ENCODE peak calls at places on chromosomes 4 and X, in five cellular contexts. M, Y, W, J and F are unnamed samples. For H3K4me1, the result is how much of the 10 kb centered on the place peaks cover.

GRCh38 chr4:5890063-5890727 is 2.7 kb downstream of the CRMP1 start:
- DNase-seq in M (peak), Y (no peak), W (no peak), J (no peak), F (no peak)

GRCh38 chr4:145808021-145808650 is 128.2 kb downstream of the C4orf51 start:
- DNase-seq in M (peak), Y (peak), W (no peak), J (no peak), F (peak)

GRCh38 chr4:144313370-144313769 is 172.9 kb upstream of the GYPA start:
- DNase-seq in M (peak), Y (peak), W (no peak), J (no peak), F (no peak)

GRCh38 chr4:48331577-48332340 is 9.6 kb upstream of the SLAIN2 start:
- DNase-seq in M (no peak), Y (peak), W (no peak), J (no peak), F (peak)

GRCh38 chr4:169410839-169411770 is 140.3 kb upstream of the SH3RF1 start:
- DNase-seq in M (peak), Y (peak), W (no peak), J (no peak), F (no peak)

GRCh38 chr4:162957521-162958143 is 209.1 kb downstream of the NAF1 start:
- DNase-seq in M (no peak), Y (no peak), W (no peak), J (no peak), F (no peak)

GRCh38 chr4:122798101-122798500 is 28.5 kb upstream of the FGF2 start:
- DNase-seq in M (peak), Y (peak), W (no peak), J (peak), F (peak)

GRCh38 chr4:118746251-118746919 is 61.2 kb downstream of the METTL14 start:
- DNase-seq in M (no peak), Y (no peak), W (peak), J (peak), F (no peak)

GRCh38 chr4:69467797-69468196 is 27.9 kb downstream of the UGT2B4 start:
- DNase-seq in M (no peak), Y (no peak), W (no peak), J (no peak), F (no peak)

GRCh38 chr4:16573181-16573580 is 325.3 kb downstream of the LDB2 start:
- DNase-seq in M (no peak), Y (no peak), W (no peak), J (no peak), F (no peak)

GRCh38 chrX:65667503-65668355 is at the start of gene MSN:
- DNase-seq in M (peak), Y (peak), W (peak), J (peak), F (no peak)

GRCh38 chrX:123093792-123094191 is 90.3 kb upstream of the GRIA3 start:
- DNase-seq in M (no peak), Y (no peak), W (no peak), J (no peak), F (no peak)

GRCh38 chrX:87634361-87634760 is 116.8 kb downstream of the KLHL4 start:
- DNase-seq in M (no peak), Y (no peak), W (no peak), J (no peak), F (no peak)

GRCh38 chr4:140928880-140929279 is 172.7 kb upstream of the TBC1D9 start:
- DNase-seq in M (no peak), Y (no peak), W (no peak), J (no peak), F (no peak)

GRCh38 chr4:8276358-8277240 is 7.0 kb downstream of the HTRA3 start:
- DNase-seq in M (no peak), Y (no peak), W (peak), J (peak), F (no peak)

GRCh38 chr4:8858188-8858924 is 13.3 kb downstream of the HMX1 start:
- DNase-seq in M (no peak), Y (no peak), W (no peak), J (no peak), F (no peak)

GRCh38 chrX:83916525-83916924 is 55.6 kb downstream of the CYLC1 start:
- DNase-seq in M (peak), Y (peak), W (no peak), J (no peak), F (no peak)

GRCh38 chrX:9611436-9612145 is 146.7 kb downstream of the TBL1X start:
- DNase-seq in M (no peak), Y (no peak), W (no peak), J (no peak), F (no peak)

GRCh38 chr4:173398251-173398650 is 665 bp downstream of the SCRG1 start:
- DNase-seq in M (no peak), Y (no peak), W (no peak), J (no peak), F (no peak)

GRCh38 chrX:1215123-1215823 is 2.8 kb upstream of the CRLF2 start:
- DNase-seq in M (no peak), Y (no peak), W (no peak), J (no peak), F (no peak)

GRCh38 chrX:15863944-15864491 is 9.4 kb upstream of the AP1S2 start:
- DNase-seq in M (no peak), Y (no peak), W (no peak), J (no peak), F (no peak)

GRCh38 chr4:56958111-56958517 is 19.3 kb downstream of the NOA1 start:
- DNase-seq in M (peak), Y (peak), W (peak), J (peak), F (no peak)

GRCh38 chr4:16194199-16194598 is 32.1 kb downstream of the TAPT1 start:
- DNase-seq in M (no peak), Y (peak), W (no peak), J (no peak), F (no peak)

GRCh38 chrX:129522184-129523059 is 868 bp downstream of the SMARCA1 start:
- DNase-seq in M (peak), Y (peak), W (peak), J (peak), F (no peak)

GRCh38 chr4:100170986-100171385 is 19.3 kb downstream of the DDIT4L start:
- DNase-seq in M (no peak), Y (no peak), W (no peak), J (no peak), F (no peak)

GRCh38 chr4:126038492-126039236 is 723.9 kb downstream of the FAT4 start:
- DNase-seq in M (no peak), Y (no peak), W (no peak), J (no peak), F (no peak)

GRCh38 chr4:19521151-19521550 is 730.6 kb upstream of the SLIT2 start:
- DNase-seq in M (no peak), Y (no peak), W (no peak), J (no peak), F (no peak)

GRCh38 chr4:151207868-151208267 is 69.1 kb upstream of the PRSS48 start:
- DNase-seq in M (no peak), Y (no peak), W (no peak), J (no peak), F (no peak)

GRCh38 chr4:185835814-185836213 is 23.8 kb upstream of the SORBS2 start:
- DNase-seq in M (no peak), Y (no peak), W (no peak), J (no peak), F (no peak)
- H3K27ac ChIP-seq in M (no peak), Y (no peak), W (no peak), J (no peak), F (no peak)

DNA sequence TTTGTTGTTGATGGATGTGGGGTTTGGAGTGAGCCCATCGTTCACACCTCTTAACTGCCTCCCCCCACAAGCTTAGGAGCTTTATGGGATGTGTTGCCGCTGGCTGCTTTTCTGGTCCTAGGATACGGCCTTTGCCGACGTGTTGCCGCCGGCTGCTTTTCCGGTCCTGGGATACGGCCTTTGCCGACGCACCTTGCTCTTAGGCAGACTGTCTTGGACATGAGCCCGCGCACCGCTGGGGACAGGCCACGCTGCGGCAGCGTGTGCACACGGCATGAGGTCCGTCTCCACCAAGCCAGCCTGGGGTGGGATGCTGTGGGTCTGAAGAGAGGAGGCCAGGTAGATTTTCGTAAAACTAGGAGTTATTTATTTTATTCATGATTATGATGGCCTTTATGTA is 14.2 kb downstream of the RGS12 start:
- DNase-seq in M (no peak), Y (no peak), W (no peak), J (no peak), F (no peak)
- H3K4me1 ChIP-seq in M (under half), Y (under half), W (under half), J (under half), F (under half)

DNA sequence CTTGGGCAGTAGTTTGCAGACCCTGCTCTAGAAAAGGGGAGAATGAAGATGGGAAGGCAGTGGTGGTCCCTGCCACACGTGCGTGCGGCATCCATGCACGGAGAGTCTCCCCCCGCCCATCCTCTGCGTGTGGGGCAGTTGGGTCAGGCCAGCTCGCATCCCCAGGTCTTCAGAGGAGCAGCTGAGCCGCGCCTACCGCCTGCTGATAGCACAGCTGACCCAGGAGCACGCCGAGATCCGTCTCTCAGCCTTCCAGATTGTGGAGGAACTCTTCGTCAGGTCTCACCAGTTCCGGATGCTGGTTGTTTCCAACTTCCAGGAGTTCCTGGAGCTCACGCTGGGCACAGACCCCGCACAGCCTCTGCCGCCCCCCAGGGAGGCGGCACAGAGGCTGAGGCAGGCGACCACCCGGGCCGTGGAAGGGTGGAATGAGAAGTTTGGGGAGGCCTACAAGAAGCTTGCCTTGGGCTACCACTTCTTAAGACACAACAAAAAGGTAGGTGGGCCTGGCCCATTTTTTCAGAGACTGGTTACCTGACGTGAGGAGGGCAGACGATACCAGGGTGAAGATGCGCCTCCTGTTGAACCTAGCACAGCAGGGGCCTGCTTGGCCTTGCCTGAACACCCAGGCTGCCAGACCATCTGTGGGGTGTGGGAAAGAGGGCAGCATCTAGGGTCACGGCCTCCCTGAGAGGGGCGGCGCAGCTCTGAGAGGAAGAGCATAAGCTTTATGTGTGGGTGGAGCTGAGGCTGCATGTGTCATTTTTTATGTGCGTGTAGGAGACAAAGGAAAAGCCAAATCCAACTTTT is 2.6 kb downstream of the UVSSA start:
- DNase-seq in M (no peak), Y (no peak), W (peak), J (no peak), F (no peak)
- H3K27ac ChIP-seq in M (no peak), Y (no peak), W (no peak), J (no peak), F (no peak)

DNA sequence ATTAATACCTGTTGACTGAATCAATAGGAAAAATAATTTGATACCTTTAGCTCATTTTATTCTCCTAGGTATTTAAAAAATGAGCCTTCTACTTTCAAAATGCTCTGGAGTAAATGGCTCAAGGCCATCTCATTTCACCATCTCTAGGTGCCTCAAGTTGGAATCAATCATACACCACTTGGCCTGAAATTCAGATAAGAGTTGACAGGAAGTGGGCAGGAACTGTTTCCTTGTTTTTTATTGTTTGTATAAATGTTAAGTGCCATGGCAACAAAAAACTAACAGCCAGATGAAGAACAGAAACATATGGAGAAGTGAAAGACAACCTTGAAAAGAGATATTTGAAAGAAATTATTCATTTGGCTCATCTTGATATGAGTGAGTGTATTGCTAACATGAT is 12.4 kb downstream of the LIMCH1 start:
- DNase-seq in M (no peak), Y (no peak), W (no peak), J (no peak), F (no peak)
- H3K4me1 ChIP-seq in M (under half), Y (under half), W (under half), J (under half), F (under half)

GRCh38 chr4:134141728-134142127 is 59.9 kb downstream of the PABPC4L start:
- DNase-seq in M (no peak), Y (no peak), W (no peak), J (no peak), F (no peak)
- H3K27ac ChIP-seq in M (no peak), Y (no peak), W (no peak), J (no peak), F (no peak)

DNA sequence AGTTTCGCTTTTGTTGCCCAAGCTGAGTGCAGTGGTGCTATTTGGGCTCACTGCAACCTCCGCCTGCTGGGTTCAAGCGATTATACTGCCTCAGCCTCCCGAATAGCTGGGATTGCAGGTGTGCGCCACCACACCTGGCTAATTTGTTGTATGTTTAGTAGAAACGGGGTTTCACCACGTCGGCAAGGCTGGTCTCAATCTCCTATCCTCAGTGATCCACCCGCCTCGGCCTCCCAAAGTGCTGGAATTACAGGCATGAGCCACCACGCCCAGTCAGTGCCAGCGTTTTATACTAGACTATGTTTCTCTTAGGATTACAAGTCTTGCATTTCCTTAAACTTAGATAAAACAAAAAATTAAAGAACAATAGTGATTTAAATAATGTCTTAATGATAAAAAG is 13.0 kb downstream of the KLF3 start:
- DNase-seq in M (no peak), Y (no peak), W (no peak), J (no peak), F (no peak)
- H3K4me1 ChIP-seq in M (under half), Y (under half), W (half or more), J (under half), F (half or more)

GRCh38 chrX:17596546-17597205 is 140.6 kb upstream of the SCML1 start:
- DNase-seq in M (no peak), Y (no peak), W (no peak), J (no peak), F (no peak)

GRCh38 chrX:17592117-17592516 is 145.2 kb upstream of the SCML1 start:
- DNase-seq in M (no peak), Y (no peak), W (no peak), J (no peak), F (no peak)

GRCh38 chrX:17597836-17598434 is 139.4 kb upstream of the SCML1 start:
- DNase-seq in M (no peak), Y (no peak), W (peak), J (peak), F (no peak)

GRCh38 chrX:17595456-17596035 is 141.7 kb upstream of the SCML1 start:
- DNase-seq in M (peak), Y (peak), W (no peak), J (no peak), F (peak)

GRCh38 chrX:17596051-17596450 is 141.2 kb upstream of the SCML1 start:
- DNase-seq in M (peak), Y (peak), W (no peak), J (no peak), F (peak)
- H3K27ac ChIP-seq in M (peak), Y (peak), W (no peak), J (no peak), F (peak)